ENCODE peak calls at places on chromosomes 1 and 21, in nine cellular contexts. T is NCI-H2029; Y is adrenal gland; N is stimulated activated CD4-positive, alpha-beta T cell treated with anti-CD3 and anti-CD28 coated beads, TNF-alpha, amount 100 ng/mL, for 1 hour; K is HT1080; D is stimulated activated CD8-positive, alpha-beta memory T cell treated with anti-CD3 and anti-CD28 coated beads, Interleukin-2, amount 100 ng/mL, for 48 hours; U is left ventricle myocardium inferior; O is HuH-7; H is GM03348. R is an unnamed sample.

GRCh38 chr21:29261555-29262540 is 36.9 kb upstream of the BACH1 start:
- DNase-seq in K (no peak), H (no peak), T (no peak), D (no peak), O (no peak), U (no peak), Y (no peak), N (no peak), R (no peak)

GRCh38 chr1:57258616-57259330 is 165.1 kb downstream of the DAB1 start:
- DNase-seq in U (no peak), Y (no peak), H (peak), K (no peak), O (no peak), D (no peak), N (no peak), T (no peak), R (no peak)

GRCh38 chr1:234885601-234886000 is 243.0 kb downstream of the TOMM20 start:
- DNase-seq in H (no peak), O (no peak), Y (no peak), T (no peak), K (no peak), U (peak), N (no peak), D (no peak), R (no peak)

GRCh38 chr1:232981161-232981560 is 30.8 kb downstream of the NTPCR start:
- DNase-seq in O (no peak), U (no peak), N (no peak), D (no peak), Y (no peak), T (no peak), H (no peak), K (no peak), R (no peak)

GRCh38 chr1:117857434-117857833 is 72.0 kb downstream of the GDAP2 start:
- DNase-seq in U (no peak), N (no peak), H (no peak), T (peak), Y (no peak), O (peak), D (no peak), K (no peak), R (no peak)

GRCh38 chr1:46001087-46001785 is 131.2 kb downstream of the PIK3R3 start:
- DNase-seq in D (no peak), Y (no peak), K (no peak), H (no peak), O (no peak), U (no peak), N (no peak), T (no peak), R (no peak)

GRCh38 chr1:179046808-179047636 is 21.3 kb downstream of the FAM20B start:
- DNase-seq in H (no peak), O (no peak), U (no peak), N (no peak), T (no peak), D (no peak), K (peak), Y (no peak), R (no peak)

GRCh38 chr1:47893412-47893811 is 103.8 kb downstream of the TRABD2B start:
- DNase-seq in K (no peak), D (no peak), T (peak), U (no peak), Y (no peak), H (no peak), O (no peak), N (no peak), R (no peak)

GRCh38 chr1:180988221-180988826 is 34.3 kb downstream of the STX6 start:
- DNase-seq in O (no peak), D (no peak), T (peak), H (no peak), U (no peak), Y (no peak), K (no peak), N (no peak), R (no peak)

GRCh38 chr1:108561731-108562326 is 1.9 kb downstream of the EEIG2 start:
- DNase-seq in Y (peak), H (no peak), N (peak), D (peak), U (peak), K (peak), O (peak), T (peak), R (no peak)

GRCh38 chr1:66981679-66982078 is 56.9 kb downstream of the MIER1 start:
- DNase-seq in K (no peak), Y (peak), O (no peak), D (no peak), T (peak), N (no peak), H (peak), U (no peak), R (no peak)

GRCh38 chr1:176897350-176898236 is 266.9 kb downstream of the ASTN1 start:
- DNase-seq in Y (peak), T (no peak), O (peak), D (peak), K (peak), U (peak), N (no peak), H (peak), R (peak)

GRCh38 chr1:33654267-33654832 is 181.9 kb downstream of the ZSCAN20 start:
- DNase-seq in K (peak), T (no peak), Y (no peak), N (no peak), O (peak), D (no peak), U (no peak), H (peak), R (no peak)

GRCh38 chr1:52747450-52747849 is 21.2 kb downstream of the ZYG11B start:
- DNase-seq in Y (no peak), N (no peak), O (no peak), H (no peak), U (no peak), K (no peak), T (no peak), D (no peak), R (no peak)

GRCh38 chr1:3000671-3001470 is 20.4 kb upstream of the ACTRT2 start:
- DNase-seq in T (no peak), U (no peak), Y (no peak), H (no peak), K (no peak), N (no peak), D (no peak), O (no peak), R (no peak)

GRCh38 chr1:224212618-224213037 is 29.6 kb downstream of the DEGS1 start:
- DNase-seq in K (no peak), U (no peak), H (no peak), D (no peak), Y (no peak), N (no peak), O (no peak), T (no peak), R (no peak)

GRCh38 chr1:175757381-175758015 is 14.1 kb upstream of the TNR start:
- DNase-seq in N (no peak), T (no peak), K (peak), H (peak), U (no peak), Y (peak), D (peak), O (peak), R (no peak)

GRCh38 chr1:180632326-180633088 is 685 bp downstream of the XPR1 start:
- DNase-seq in O (peak), H (peak), N (peak), D (peak), T (peak), Y (no peak), U (peak), K (peak), R (no peak)

GRCh38 chr1:46667782-46668760 is at the start of gene ATPAF1:
- DNase-seq in U (peak), N (peak), T (peak), D (peak), H (peak), Y (peak), K (peak), O (peak), R (no peak)

GRCh38 chr1:53639996-53640695 is 98.8 kb downstream of the GLIS1 start:
- DNase-seq in T (no peak), H (no peak), D (no peak), O (no peak), U (no peak), K (no peak), N (no peak), Y (no peak), R (no peak)

GRCh38 chr1:28449904-28450303 is 55.9 kb upstream of the RCC1 start:
- DNase-seq in Y (no peak), N (no peak), T (no peak), O (no peak), D (no peak), H (no peak), K (peak), U (no peak), R (no peak)

GRCh38 chr1:43934279-43934985 is 831 bp downstream of the ARTN start:
- DNase-seq in Y (peak), H (peak), N (no peak), D (no peak), T (peak), O (peak), U (peak), K (peak), R (no peak)

GRCh38 chr1:175172503-175172902 is 20.1 kb downstream of the KIAA0040 start:
- DNase-seq in D (no peak), O (no peak), H (no peak), U (no peak), Y (no peak), K (no peak), T (peak), N (no peak), R (no peak)

GRCh38 chr21:41361786-41362604 is at the start of gene MX2:
- DNase-seq in D (peak), K (peak), U (peak), T (peak), Y (peak), N (peak), O (no peak), H (peak), R (peak)

GRCh38 chr1:245084551-245084950 is 70.2 kb upstream of the KIF26B start:
- DNase-seq in O (no peak), T (no peak), D (no peak), H (no peak), K (peak), U (no peak), N (no peak), Y (no peak), R (no peak)

GRCh38 chr21:45828580-45829565 is 152.7 kb upstream of the COL6A1 start:
- DNase-seq in H (no peak), N (no peak), D (no peak), Y (no peak), U (no peak), K (no peak), O (no peak), T (no peak), R (no peak)

GRCh38 chr1:177351361-177352108 is 180.8 kb downstream of the BRINP2 start:
- DNase-seq in N (no peak), K (no peak), H (no peak), O (no peak), Y (peak), D (no peak), U (no peak), T (no peak), R (no peak)

GRCh38 chr21:46388206-46388880 is 64.4 kb downstream of the PCNT start:
- DNase-seq in K (no peak), N (no peak), U (no peak), H (no peak), Y (no peak), T (no peak), D (no peak), O (no peak), R (no peak)

GRCh38 chr1:156090138-156090821 is 8.0 kb upstream of the MEX3A start:
- DNase-seq in K (no peak), T (no peak), Y (no peak), U (no peak), N (no peak), H (no peak), O (no peak), D (no peak), R (no peak)

GRCh38 chr1:150268342-150268705 is 492 bp downstream of the APH1A start:
- DNase-seq in N (no peak), K (no peak), D (no peak), O (no peak), T (no peak), H (peak), Y (peak), U (no peak), R (no peak)

GRCh38 chr1:115189814-115190541 is 100.7 kb upstream of the TSPAN2 start:
- DNase-seq in U (no peak), N (no peak), K (peak), D (no peak), O (no peak), Y (no peak), T (no peak), H (peak), R (peak)

GRCh38 chr1:67347688-67348472 is 40.2 kb downstream of the IL12RB2 start:
- DNase-seq in T (no peak), N (no peak), D (no peak), K (peak), H (peak), O (peak), Y (peak), U (peak), R (no peak)

GRCh38 chr21:31612889-31613785 is 46.4 kb upstream of the SOD1 start:
- DNase-seq in O (no peak), T (no peak), H (no peak), U (no peak), D (no peak), Y (no peak), N (no peak), K (no peak), R (no peak)

GRCh38 chr1:177368255-177368654 is 197.5 kb downstream of the BRINP2 start:
- DNase-seq in N (no peak), U (no peak), K (peak), H (no peak), Y (no peak), T (no peak), O (no peak), D (no peak), R (no peak)

GRCh38 chr1:62926681-62927252 is 142.8 kb downstream of the ATG4C start:
- DNase-seq in N (no peak), H (no peak), Y (no peak), O (no peak), K (no peak), U (no peak), T (no peak), D (no peak), R (no peak)

GRCh38 chr1:10838541-10838940 is 42.1 kb upstream of the CASZ1 start:
- DNase-seq in T (no peak), U (no peak), O (no peak), H (no peak), N (no peak), Y (no peak), D (no peak), K (no peak), R (no peak)

GRCh38 chr1:227788279-227789041 is 27.0 kb upstream of the PRSS38 start:
- DNase-seq in Y (peak), H (no peak), D (peak), N (no peak), U (no peak), O (peak), K (peak), T (peak), R (no peak)

GRCh38 chr1:100404816-100405215 is 52.5 kb downstream of the CDC14A start:
- DNase-seq in K (no peak), Y (no peak), D (no peak), T (no peak), N (no peak), O (no peak), H (peak), U (no peak), R (peak)

R was measured in AG04450.